ENCODE peak calls at places on chromosomes 11 and 22, in five cellular contexts. X, D, Y, A and J are unnamed samples.

GRCh38 chr11:111730031-111730430 is 36.2 kb downstream of the PPP2R1B start:
- DNase-seq in Y (no peak), A (no peak), X (no peak), D (peak; percentile 47), J (no peak)

GRCh38 chr11:2685566-2686359 is 14.0 kb downstream of the KCNQ1OT1 start:
- DNase-seq in X (peak; percentile 29), D (no peak), Y (peak; percentile 26), A (no peak), J (no peak)

GRCh38 chr11:114140826-114141225 is 81.3 kb downstream of the ZBTB16 start:
- DNase-seq in X (no peak), Y (peak; percentile 65), D (no peak), A (no peak), J (no peak)

GRCh38 chr11:33942954-33943353 is 51.1 kb upstream of the LMO2 start:
- DNase-seq in Y (no peak), A (peak; percentile 73), X (no peak), D (peak; percentile 94), J (peak; percentile 37)

GRCh38 chr11:16001899-16002426 is 354.4 kb downstream of the SOX6 start:
- DNase-seq in X (peak; percentile 76), D (peak; percentile 98), A (no peak), Y (no peak), J (no peak)

GRCh38 chr11:86278226-86278625 is 23.8 kb upstream of the HIKESHI start:
- DNase-seq in A (no peak), D (no peak), X (no peak), Y (no peak), J (no peak)

GRCh38 chr11:59266491-59266890 is 53.8 kb upstream of the MPEG1 start:
- DNase-seq in Y (no peak), A (no peak), X (no peak), D (no peak), J (no peak)

GRCh38 chr11:125591659-125592304 is 870 bp upstream of the STT3A start:
- DNase-seq in X (peak; percentile 57), D (peak; percentile 39), A (no peak), Y (peak; percentile 78), J (peak; percentile 70)

GRCh38 chr22:47837703-47838102 is 1075.3 kb downstream of the TBC1D22A start:
- DNase-seq in D (peak; percentile 1), Y (no peak), A (no peak), X (no peak), J (no peak)

GRCh38 chr11:115525600-115526006 is 21.4 kb upstream of the CADM1 start:
- DNase-seq in X (no peak), D (no peak), Y (no peak), A (no peak), J (no peak)

GRCh38 chr11:115528217-115528616 is 24.0 kb upstream of the CADM1 start:
- DNase-seq in D (no peak), Y (no peak), A (no peak), X (no peak), J (no peak)

GRCh38 chr11:115527534-115528125 is 23.4 kb upstream of the CADM1 start:
- DNase-seq in X (peak; percentile 67), Y (no peak), A (no peak), D (no peak), J (no peak)

GRCh38 chr11:115535781-115536180 is 31.6 kb upstream of the CADM1 start:
- DNase-seq in Y (no peak), A (no peak), X (no peak), D (no peak), J (no peak)

DNA sequence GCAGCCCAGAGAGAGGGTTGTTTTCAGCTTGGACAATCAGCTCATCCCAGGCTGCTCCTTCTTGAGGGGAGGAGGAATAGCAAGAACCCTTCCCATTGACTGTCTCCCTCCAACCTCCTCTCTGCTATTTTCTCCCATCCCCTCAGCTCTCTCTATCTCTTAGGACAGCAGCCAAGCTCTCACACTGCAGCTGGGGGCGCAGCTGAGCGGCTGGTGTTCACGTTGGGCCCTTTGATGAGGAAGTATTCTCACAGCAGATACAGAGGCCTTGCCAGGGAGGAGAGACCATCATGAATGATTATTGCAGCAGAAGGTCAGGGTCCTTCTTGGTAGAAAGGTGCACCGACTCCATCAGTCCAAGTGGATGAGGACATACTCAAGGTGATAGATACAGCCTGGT is 26.5 kb upstream of the CADM1 start:
- DNase-seq in D (no peak), A (no peak), Y (no peak), X (no peak), J (no peak)
- TF ChIP-seq CTCF in D (no peak), A (peak; percentile 43), Y (no peak), X (no peak), J (peak; percentile 74)

GRCh38 chr11:102306817-102307814 is 10.2 kb upstream of the BIRC3 start:
- DNase-seq in D (peak; percentile 24), Y (no peak), A (no peak), X (no peak), J (no peak)

GRCh38 chr11:102309621-102310541 is 7.4 kb upstream of the BIRC3 start:
- DNase-seq in X (no peak), D (no peak), A (no peak), Y (no peak), J (no peak)

GRCh38 chr11:102305352-102306047 is 11.8 kb upstream of the BIRC3 start:
- DNase-seq in D (no peak), Y (no peak), X (no peak), A (no peak), J (no peak)

GRCh38 chr11:102304686-102305085 is 12.6 kb upstream of the BIRC3 start:
- DNase-seq in D (no peak), Y (no peak), A (no peak), X (no peak), J (no peak)

GRCh38 chr11:102306048-102306575 is 11.2 kb upstream of the BIRC3 start:
- DNase-seq in D (peak; percentile 29), Y (no peak), A (no peak), X (peak; percentile 75), J (no peak)
- TF ChIP-seq CTCF in D (no peak), Y (no peak), A (no peak), X (peak; percentile 23), J (peak; percentile 9)

DNA sequence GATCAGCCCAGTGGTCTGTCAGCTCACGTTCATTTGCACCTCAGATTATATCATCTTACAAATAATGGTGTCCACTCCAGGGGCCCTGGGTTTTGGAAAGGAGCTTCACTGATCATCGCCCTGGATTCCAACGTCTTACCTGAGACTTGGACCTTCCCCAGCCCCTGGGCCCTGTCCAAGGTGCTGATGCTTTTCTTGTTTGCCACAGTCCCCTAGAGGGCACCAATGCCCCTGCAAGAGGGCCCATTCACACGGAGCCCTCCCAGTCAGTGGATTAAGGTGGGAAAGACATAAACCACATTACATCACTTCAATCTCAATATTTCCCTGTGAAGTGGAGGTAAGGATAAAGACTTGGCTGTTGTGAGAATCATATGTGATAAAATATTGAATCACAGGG is 167.2 kb downstream of the BUD13 start:
- DNase-seq in X (peak; percentile 88), Y (peak; percentile 20), A (no peak), D (peak; percentile 22), J (no peak)
- TF ChIP-seq CTCF in X (peak; percentile 86), Y (no peak), A (peak; percentile 56), D (peak; percentile 12), J (peak; percentile 57)

GRCh38 chr11:45993438-45994064 is 71.1 kb downstream of the LARGE2 start:
- DNase-seq in A (no peak), X (no peak), Y (peak; percentile 92), D (peak; percentile 61), J (no peak)
- TF ChIP-seq CTCF in A (no peak), X (no peak), Y (no peak), D (no peak), J (no peak)

GRCh38 chr11:1567721-1568100 is 4.4 kb downstream of the DUSP8 start:
- DNase-seq in Y (no peak), X (no peak), D (no peak), A (no peak), J (no peak)

GRCh38 chr11:1565904-1566247 is 6.2 kb downstream of the DUSP8 start:
- DNase-seq in D (no peak), Y (no peak), A (no peak), X (no peak), J (no peak)

GRCh38 chr11:1566381-1567051 is 5.6 kb downstream of the DUSP8 start:
- DNase-seq in D (no peak), X (no peak), A (no peak), Y (no peak), J (no peak)

GRCh38 chr11:1568451-1568911 is 3.6 kb downstream of the DUSP8 start:
- DNase-seq in D (no peak), Y (peak; percentile 70), X (no peak), A (no peak), J (no peak)

GRCh38 chr11:1567052-1567720 is 4.9 kb downstream of the DUSP8 start:
- DNase-seq in A (no peak), D (no peak), X (no peak), Y (peak; percentile 71), J (no peak)
- TF ChIP-seq CTCF in A (no peak), D (no peak), X (no peak), Y (no peak), J (no peak)

GRCh38 chr11:131109256-131109655 is 193.0 kb upstream of the SNX19 start:
- DNase-seq in Y (no peak), X (no peak), A (no peak), D (peak; percentile 46), J (no peak)

GRCh38 chr11:131108780-131109179 is 192.5 kb upstream of the SNX19 start:
- DNase-seq in X (no peak), Y (no peak), A (no peak), D (peak; percentile 48), J (no peak)

GRCh38 chr11:131111775-131112174 is 195.5 kb upstream of the SNX19 start:
- DNase-seq in D (no peak), A (no peak), Y (no peak), X (no peak), J (no peak)
- TF ChIP-seq CTCF in D (no peak), A (no peak), Y (no peak), X (no peak), J (no peak)